ENCODE peak calls at places on chromosomes 16 and 17, in nine cellular contexts. W is GM23248; K is MCF 10A; O is activated naive CD4-positive, alpha-beta T cell; R is SK-N-MC; T is stimulated activated CD8-positive, alpha-beta memory T cell treated with anti-CD3 and anti-CD28 coated beads, Interleukin-15, amount 100 ng/mL, for 1 hour; L is osteocyte; Y is NCI-H524; C is K562. F is an unnamed sample.

GRCh38 chr16:29809850-29810698 is 1.9 kb upstream of the PRRT2 start:
- DNase-seq in R (no peak), L (no peak), T (no peak), C (no peak), O (peak; percentile 52), K (no peak), Y (no peak), W (peak; percentile 54), F (no peak)

GRCh38 chr16:11796227-11797165 is 562 bp downstream of the ZC3H7A start:
- DNase-seq in L (peak; percentile 85), R (no peak), K (peak; percentile 45), W (peak; percentile 78), Y (peak; percentile 18), T (no peak), C (peak; percentile 69), O (peak; percentile 12), F (peak; percentile 70)

GRCh38 chr17:72775237-72775636 is 317.3 kb downstream of the SLC39A11 start:
- DNase-seq in L (no peak), C (no peak), W (no peak), Y (no peak), R (no peak), T (no peak), K (no peak), O (no peak), F (no peak)

GRCh38 chr17:41448506-41448905 is 7.7 kb upstream of the KRT38 start:
- DNase-seq in Y (no peak), K (peak; percentile 23), L (no peak), R (no peak), C (no peak), O (no peak), W (peak; percentile 50), T (no peak), F (no peak)

GRCh38 chr16:88468289-88469129 is 15.4 kb downstream of the ZFPM1 start:
- DNase-seq in W (peak; percentile 41), R (no peak), O (no peak), C (peak; percentile 89), Y (peak; percentile 58), K (peak; percentile 83), L (no peak), T (no peak), F (peak; percentile 53)

GRCh38 chr17:62995377-62995885 is 29.4 kb downstream of the TANC2 start:
- DNase-seq in W (peak; percentile 49), T (no peak), Y (peak; percentile 39), O (no peak), C (peak; percentile 49), K (peak; percentile 47), R (peak; percentile 42), L (no peak), F (peak; percentile 35)

GRCh38 chr17:47077576-47077975 is 98.5 kb upstream of the RPRML start:
- DNase-seq in R (no peak), W (peak; percentile 51), L (no peak), Y (no peak), C (no peak), O (no peak), K (peak; percentile 12), T (no peak), F (no peak)

GRCh38 chr17:48128411-48128810 is 20.8 kb downstream of the SNX11 start:
- DNase-seq in T (no peak), W (no peak), Y (peak; percentile 73), K (no peak), R (no peak), O (no peak), L (no peak), C (no peak), F (no peak)

GRCh38 chr17:76458580-76459490 is 5.9 kb upstream of the UBE2O start:
- DNase-seq in K (peak; percentile 72), C (peak; percentile 56), O (no peak), W (peak; percentile 44), T (no peak), R (no peak), Y (peak; percentile 91), L (no peak), F (peak; percentile 76)

GRCh38 chr17:27218719-27219488 is 75.0 kb upstream of the WSB1 start:
- DNase-seq in O (no peak), T (no peak), L (no peak), C (no peak), Y (no peak), W (no peak), R (no peak), K (no peak), F (no peak)

GRCh38 chr17:82358467-82359350 is at the start of gene TEX19:
- DNase-seq in Y (peak; percentile 27), C (peak; percentile 73), K (peak; percentile 13), L (no peak), R (no peak), W (no peak), T (no peak), O (no peak), F (no peak)

GRCh38 chr16:23401142-23401541 is 51.8 kb downstream of the COG7 start:
- DNase-seq in O (no peak), C (no peak), K (no peak), W (no peak), R (no peak), T (no peak), L (no peak), Y (peak; percentile 75), F (peak; percentile 94)

GRCh38 chr16:73154063-73154870 is 106.3 kb upstream of the ZFHX3 start:
- DNase-seq in C (no peak), Y (no peak), K (no peak), T (no peak), O (no peak), R (no peak), L (no peak), W (no peak), F (peak; percentile 71)

GRCh38 chr17:81538651-81539570 is 10.7 kb downstream of the FSCN2 start:
- DNase-seq in L (no peak), T (no peak), Y (no peak), C (no peak), K (no peak), O (no peak), R (no peak), W (no peak), F (no peak)

GRCh38 chr16:31149894-31150890 is at the start of gene PRSS36:
- DNase-seq in K (no peak), C (peak; percentile 32), L (no peak), O (no peak), R (no peak), T (no peak), W (no peak), Y (no peak), F (no peak)

GRCh38 chr16:15671530-15672117 is 21.6 kb downstream of the NDE1 start:
- DNase-seq in Y (no peak), K (no peak), W (no peak), L (no peak), O (no peak), C (no peak), T (no peak), R (no peak), F (no peak)

GRCh38 chr16:78275420-78275819 is 176.0 kb downstream of the WWOX start:
- DNase-seq in K (no peak), W (no peak), T (no peak), Y (peak; percentile 5), L (no peak), O (no peak), R (no peak), C (no peak), F (no peak)

GRCh38 chr16:86222541-86222940 is 287.8 kb upstream of the FOXF1 start:
- DNase-seq in C (no peak), Y (no peak), K (no peak), L (no peak), R (no peak), W (peak; percentile 61), T (no peak), O (no peak), F (no peak)

GRCh38 chr17:27360507-27360906 is 66.6 kb downstream of the WSB1 start:
- DNase-seq in T (no peak), Y (no peak), W (no peak), O (no peak), C (no peak), K (no peak), R (no peak), L (no peak), F (no peak)